ENCODE peak calls at places on chromosomes 3 and 15, in five cellular contexts. I is HepG2, U is GM12878, H is NT2/D1, C is H1. N is an unnamed sample.

GRCh38 chr15:62482715-62483429 is 317.8 kb upstream of the C2CD4B start:
- DNase-seq in H (peak; percentile 75), U (peak; percentile 75), I (peak; percentile 48), C (peak; percentile 75), N (peak; percentile 49)

GRCh38 chr15:35557544-35557943 is 11.6 kb upstream of the DPH6 start:
- DNase-seq in H (no peak), U (no peak), I (peak; percentile 3), C (no peak), N (no peak)

GRCh38 chr15:78107471-78107870 is 15.1 kb downstream of the SH2D7 start:
- DNase-seq in U (no peak), C (no peak), H (no peak), I (no peak), N (no peak)

GRCh38 chr3:167653750-167654149 is at the start of gene WDR49:
- DNase-seq in U (no peak), C (no peak), H (peak; percentile 88), I (no peak), N (no peak)

GRCh38 chr15:77633134-77633912 is 611 bp upstream of the LINGO1 start:
- DNase-seq in H (peak; percentile 93), U (no peak), C (peak; percentile 99), I (peak; percentile 62), N (peak; percentile 94)

GRCh38 chr3:178367817-178368617 is 168.2 kb upstream of the KCNMB2 start:
- DNase-seq in H (no peak), U (no peak), I (no peak), C (no peak), N (no peak)

GRCh38 chr3:101998256-101998926 is 149.1 kb downstream of the NFKBIZ start:
- DNase-seq in U (no peak), H (no peak), C (no peak), I (no peak), N (no peak)

GRCh38 chr3:123075359-123075758 is 8.5 kb downstream of the PDIA5 start:
- DNase-seq in U (no peak), C (no peak), I (peak; percentile 5), H (peak; percentile 23), N (no peak)

GRCh38 chr15:49962044-49962602 is 156.9 kb downstream of the ATP8B4 start:
- DNase-seq in C (no peak), H (no peak), U (no peak), I (no peak), N (no peak)

GRCh38 chr15:74200871-74201419 is 1.6 kb downstream of the STRA6 start:
- DNase-seq in H (no peak), I (no peak), U (no peak), C (no peak), N (no peak)

GRCh38 chr15:71599404-71600225 is 210.7 kb upstream of the NR2E3 start:
- DNase-seq in U (no peak), C (no peak), I (no peak), H (no peak), N (no peak)

GRCh38 chr3:172202797-172203196 is 163.4 kb downstream of the FNDC3B start:
- DNase-seq in H (no peak), I (no peak), C (no peak), U (no peak), N (no peak)

GRCh38 chr3:183698760-183699159 is 1.2 kb downstream of the YEATS2 start:
- DNase-seq in U (no peak), C (no peak), I (no peak), H (no peak), N (no peak)

GRCh38 chr15:73599934-73600333 is 33.3 kb downstream of the NPTN start:
- DNase-seq in H (no peak), I (no peak), U (no peak), C (no peak), N (no peak)

GRCh38 chr15:90141646-90142045 is 39.4 kb upstream of the IDH2 start:
- DNase-seq in C (no peak), U (no peak), H (no peak), I (no peak), N (no peak)

GRCh38 chr15:91801836-91802534 is 51.5 kb upstream of the SLCO3A1 start:
- DNase-seq in I (no peak), C (no peak), H (no peak), U (no peak), N (no peak)

GRCh38 chr15:96331141-96331941 is 841 bp downstream of the NR2F2 start:
- DNase-seq in U (no peak), I (no peak), H (no peak), C (peak; percentile 67), N (no peak)

GRCh38 chr15:81155375-81156218 is 21.5 kb downstream of the CFAP161 start:
- DNase-seq in U (no peak), C (no peak), H (peak; percentile 13), I (peak; percentile 32), N (peak; percentile 57)

GRCh38 chr3:184558726-184559125 is 2.9 kb upstream of the EPHB3 start:
- DNase-seq in I (no peak), C (no peak), U (no peak), H (no peak), N (no peak)

GRCh38 chr15:70650567-70650966 is 112.8 kb downstream of the UACA start:
- DNase-seq in C (no peak), I (no peak), H (no peak), U (no peak), N (no peak)

GRCh38 chr3:126142652-126143051 is 37.7 kb downstream of the ALDH1L1 start:
- DNase-seq in U (no peak), I (no peak), C (peak; percentile 14), H (no peak), N (no peak)

GRCh38 chr3:29145370-29145769 is 135.5 kb upstream of the RBMS3 start:
- DNase-seq in C (no peak), U (no peak), I (no peak), H (no peak), N (no peak)

DNA sequence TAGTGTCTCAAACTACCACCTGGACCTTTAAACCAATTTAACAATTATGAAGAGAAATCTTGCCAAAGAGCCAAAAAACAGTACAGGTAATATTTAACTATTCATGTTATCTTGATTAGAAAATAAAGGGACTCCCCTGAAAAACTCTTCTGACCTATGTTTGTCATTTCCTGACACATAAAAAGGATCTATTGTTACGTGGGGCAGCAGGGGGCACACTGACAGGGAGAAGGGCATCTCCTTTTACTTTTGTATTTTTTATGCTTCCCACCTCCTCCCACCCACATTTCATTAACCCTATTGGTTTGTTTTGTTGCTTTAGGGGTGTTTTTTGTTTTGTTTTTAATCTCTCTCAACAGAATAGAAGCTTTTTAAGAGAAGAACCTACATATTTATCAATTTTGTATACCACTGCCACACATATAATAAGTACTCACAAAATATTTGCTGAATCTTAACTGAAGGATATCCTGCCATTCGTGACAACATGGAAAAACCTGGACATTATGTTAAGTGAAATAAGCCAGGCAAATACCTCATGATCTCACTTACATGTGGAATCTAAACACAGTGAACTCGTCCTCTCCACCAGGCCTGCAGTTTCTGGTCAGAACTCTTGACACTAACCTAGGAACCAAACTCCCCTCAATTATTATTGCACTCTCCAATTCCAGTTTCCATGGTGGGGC is 17.7 kb downstream of the STAG1 start:
- DNase-seq in H (no peak), U (no peak), I (peak; percentile 59), C (no peak), N (no peak)
- TF ChIP-seq SUZ12 in H (no peak), U (no peak), I (no peak), C (no peak), N (no peak)

GRCh38 chr3:155248531-155249187 is 44.8 kb downstream of the STRIT1 start:
- DNase-seq in I (no peak), U (no peak), H (no peak), C (no peak), N (no peak)

GRCh38 chr3:155254445-155254844 is 39.0 kb downstream of the STRIT1 start:
- DNase-seq in H (no peak), U (no peak), I (no peak), C (no peak), N (no peak)

GRCh38 chr3:155252021-155252420 is 41.5 kb downstream of the STRIT1 start:
- DNase-seq in I (no peak), H (no peak), U (no peak), C (no peak), N (no peak)

GRCh38 chr3:155252535-155252934 is 40.9 kb downstream of the STRIT1 start:
- DNase-seq in U (no peak), C (no peak), I (no peak), H (no peak), N (no peak)
- TF ChIP-seq SUZ12 in U (no peak), C (no peak), I (no peak), H (no peak), N (no peak)

GRCh38 chr15:66941231-66941711 is 124.1 kb upstream of the SMAD3 start:
- DNase-seq in I (no peak), U (no peak), C (no peak), H (no peak), N (no peak)

GRCh38 chr15:66943456-66944095 is 121.8 kb upstream of the SMAD3 start:
- DNase-seq in I (peak; percentile 40), C (no peak), H (no peak), U (no peak), N (no peak)

GRCh38 chr15:66941791-66942190 is 123.6 kb upstream of the SMAD3 start:
- DNase-seq in U (no peak), I (no peak), C (no peak), H (no peak), N (no peak)

GRCh38 chr15:66944121-66944520 is 121.3 kb upstream of the SMAD3 start:
- DNase-seq in C (no peak), I (no peak), U (no peak), H (no peak), N (no peak)

DNA sequence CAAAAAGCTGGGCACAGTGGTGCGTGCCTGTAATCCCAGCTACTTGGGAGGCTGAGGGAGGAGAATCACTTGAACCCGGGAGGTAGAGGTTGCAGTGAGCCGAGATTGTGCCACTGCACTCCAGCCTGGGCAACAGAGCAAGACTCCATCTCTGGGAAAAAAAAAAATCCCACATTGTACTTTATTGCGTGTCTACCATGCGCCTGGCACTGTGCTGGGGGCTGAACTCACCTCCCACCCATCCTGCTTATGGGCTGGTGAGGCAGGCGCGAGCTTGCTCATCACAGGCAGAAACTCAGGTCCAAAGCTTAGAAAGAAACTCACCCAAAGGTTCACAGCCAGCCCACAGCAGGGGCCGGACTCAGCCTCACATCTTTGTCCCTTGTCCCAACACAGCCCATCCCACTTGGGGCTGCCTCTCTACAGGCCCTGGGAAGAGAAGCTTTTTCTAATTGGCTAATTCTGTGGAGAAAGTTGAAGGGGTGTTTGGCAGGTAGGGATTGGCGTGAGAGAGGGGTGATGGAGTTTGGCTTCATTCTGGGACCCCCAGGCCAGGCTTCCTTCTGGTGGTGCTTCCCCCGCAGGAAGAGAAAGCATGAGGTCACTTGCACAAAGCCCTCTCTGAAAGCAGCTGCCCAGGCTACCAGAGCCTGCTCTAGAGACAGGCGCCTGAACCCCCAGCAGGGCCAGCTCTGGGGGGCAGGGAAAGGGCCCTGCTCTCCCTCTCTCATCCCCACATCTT is 122.6 kb upstream of the SMAD3 start:
- DNase-seq in C (no peak), H (no peak), U (no peak), I (no peak), N (no peak)
- TF ChIP-seq SUZ12 in C (no peak), H (no peak), U (no peak), I (no peak), N (no peak)

GRCh38 chr3:129001101-129001816 is at the start of gene EFCC1:
- DNase-seq in H (no peak), I (no peak), C (peak; percentile 83), U (no peak), N (no peak)

GRCh38 chr3:129003578-129004112 is 2.5 kb downstream of the EFCC1 start:
- DNase-seq in U (no peak), H (no peak), C (no peak), I (peak; percentile 23), N (no peak)

GRCh38 chr3:129002573-129003569 is 1.8 kb downstream of the EFCC1 start:
- DNase-seq in U (no peak), I (no peak), H (no peak), C (no peak), N (no peak)

GRCh38 chr3:129000742-129001100 is 383 bp upstream of the EFCC1 start:
- DNase-seq in H (no peak), U (no peak), I (no peak), C (no peak), N (no peak)

GRCh38 chr3:129001817-129002572 is 891 bp downstream of the EFCC1 start:
- DNase-seq in C (peak; percentile 67), I (no peak), U (no peak), H (no peak), N (peak; percentile 51)
- TF ChIP-seq SUZ12 in C (peak; percentile 95), I (no peak), U (peak; percentile 77), H (peak; percentile 63), N (no peak)

N was measured in HEK293T.